ENCODE peak calls at places on chromosome 1, in seven cellular contexts. H is uterus; X is CD8-positive, alpha-beta memory T cell; E is HepG2; Q is heart right ventricle; R is colonic mucosa; V is A549. J is an unnamed sample.
A peak's percentile ranks its signal among the peaks of the same experiment; 100 is the strongest.

GRCh38 chr1:159746676-159747075 is 32.3 kb upstream of the CRP start:
- DNase-seq in X (no peak), Q (no peak), R (no peak), V (no peak), H (no peak), E (no peak), J (no peak)

GRCh38 chr1:156001682-156002171 is 19.0 kb downstream of the SSR2 start:
- DNase-seq in E (no peak), V (no peak), H (no peak), X (no peak), Q (no peak), R (peak; percentile 62), J (no peak)

GRCh38 chr1:246497331-246497915 is 9.7 kb downstream of the SMYD3 start:
- DNase-seq in Q (no peak), X (no peak), R (no peak), V (peak; percentile 58), E (peak; percentile 72), H (no peak), J (no peak)

GRCh38 chr1:30923597-30923996 is 15.0 kb upstream of the SDC3 start:
- DNase-seq in R (no peak), H (no peak), Q (no peak), X (no peak), V (no peak), E (no peak), J (no peak)

GRCh38 chr1:145758575-145758974 is 39.3 kb downstream of the CD160 start:
- DNase-seq in X (no peak), H (no peak), Q (no peak), E (no peak), V (no peak), R (no peak), J (no peak)

GRCh38 chr1:241639653-241640148 is 468 bp downstream of the CHML start:
- DNase-seq in V (peak; percentile 65), R (peak; percentile 45), X (peak; percentile 12), Q (peak; percentile 36), E (peak; percentile 38), H (no peak), J (peak; percentile 62)

GRCh38 chr1:145824499-145824842 is 471 bp downstream of the POLR3C start:
- DNase-seq in E (no peak), H (no peak), V (peak; percentile 18), Q (no peak), R (no peak), X (no peak), J (no peak)

GRCh38 chr1:183841950-183842816 is 37.3 kb downstream of the RGL1 start:
- DNase-seq in R (no peak), Q (no peak), E (peak; percentile 88), V (no peak), H (no peak), X (no peak), J (no peak)

GRCh38 chr1:167996266-167996665 is 59.4 kb upstream of the MPC2 start:
- DNase-seq in H (no peak), X (no peak), V (no peak), Q (no peak), E (no peak), R (no peak), J (no peak)

GRCh38 chr1:168708698-168709406 is 20.2 kb downstream of the DPT start:
- DNase-seq in V (no peak), Q (no peak), X (no peak), R (no peak), E (no peak), H (no peak), J (peak; percentile 45)

GRCh38 chr1:209238356-209238755 is 345.2 kb upstream of the CAMK1G start:
- DNase-seq in E (no peak), V (no peak), H (no peak), Q (no peak), X (no peak), R (no peak), J (no peak)

GRCh38 chr1:52668711-52669110 is 29.4 kb downstream of the COA7 start:
- DNase-seq in Q (no peak), R (no peak), V (no peak), H (no peak), E (no peak), X (no peak), J (no peak)

GRCh38 chr1:51294566-51295184 is 35.7 kb downstream of the TTC39A start:
- DNase-seq in V (no peak), H (no peak), E (no peak), R (no peak), X (no peak), Q (no peak), J (peak; percentile 45)

GRCh38 chr1:209103135-209103534 is 480.4 kb upstream of the CAMK1G start:
- DNase-seq in X (no peak), Q (no peak), R (no peak), V (no peak), E (no peak), H (no peak), J (no peak)

GRCh38 chr1:30061292-30062204 is 661.8 kb downstream of the MATN1 start:
- DNase-seq in Q (no peak), R (no peak), E (no peak), V (no peak), X (no peak), H (no peak), J (peak; percentile 11)

GRCh38 chr1:179831852-179832699 is 45.5 kb downstream of the TOR1AIP2 start:
- DNase-seq in E (no peak), V (no peak), R (no peak), Q (no peak), H (no peak), X (no peak), J (no peak)

GRCh38 chr1:233386336-233386735 is 58.8 kb downstream of the MAP3K21 start:
- DNase-seq in V (no peak), X (no peak), R (no peak), Q (no peak), H (no peak), E (no peak), J (no peak)

GRCh38 chr1:155598842-155599331 is 11.1 kb upstream of the MSTO1 start:
- DNase-seq in X (no peak), H (no peak), V (no peak), E (no peak), Q (no peak), R (no peak), J (no peak)

GRCh38 chr1:204338359-204338758 is 21.4 kb downstream of the PLEKHA6 start:
- DNase-seq in E (no peak), R (peak; percentile 63), Q (no peak), V (no peak), X (no peak), H (no peak), J (no peak)

GRCh38 chr1:108877324-108877812 is 583 bp downstream of the GPSM2 start:
- DNase-seq in H (no peak), V (no peak), Q (no peak), X (no peak), E (no peak), R (peak; percentile 45), J (no peak)

GRCh38 chr1:157105988-157106812 is 6.6 kb upstream of the ETV3L start:
- DNase-seq in H (no peak), X (no peak), V (peak; percentile 67), E (no peak), R (no peak), Q (no peak), J (peak; percentile 83)

GRCh38 chr1:84135341-84135740 is 8.7 kb upstream of the PRKACB start:
- DNase-seq in H (no peak), E (no peak), R (no peak), Q (no peak), V (no peak), X (no peak), J (no peak)

GRCh38 chr1:112674440-112674985 is at the start of gene MOV10:
- DNase-seq in E (peak; percentile 67), H (peak; percentile 68), Q (peak; percentile 76), X (peak; percentile 48), V (peak; percentile 35), R (peak; percentile 70), J (peak; percentile 84)

DNA sequence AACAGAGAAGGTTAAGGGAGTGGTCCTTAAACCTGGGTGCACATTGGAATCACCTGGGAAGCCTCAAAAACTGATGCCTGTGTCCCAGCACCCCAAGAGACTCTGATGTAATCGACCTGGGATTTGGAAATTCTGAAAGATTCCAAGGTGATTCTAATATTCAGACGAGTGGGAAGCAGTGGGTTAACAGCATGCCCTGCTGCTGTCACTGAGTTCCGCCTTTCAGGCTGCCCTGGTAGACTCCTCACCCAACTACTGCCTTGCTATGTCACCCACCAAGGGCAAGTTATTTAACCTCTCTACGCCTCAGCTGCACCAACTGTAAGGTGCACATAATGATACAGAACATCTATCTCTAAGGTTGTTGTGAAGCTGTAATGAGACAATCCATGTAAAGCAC is 59.2 kb downstream of the CD34 start:
- DNase-seq in E (no peak), X (no peak), H (no peak), Q (no peak), R (no peak), V (no peak), J (no peak)
- H3K4me1 ChIP-seq in E (peaks cover 23% of the 10 kb centered on the region), X (peaks cover 89% of the 10 kb centered on the region), H (peaks cover 5% of the 10 kb centered on the region), Q (peaks cover 90% of the 10 kb centered on the region), R (peaks cover 8% of the 10 kb centered on the region), V (peaks cover 17% of the 10 kb centered on the region), J (peaks cover 7% of the 10 kb centered on the region)

GRCh38 chr1:171484760-171485374 is 463 bp upstream of the PRRC2C start:
- DNase-seq in R (no peak), Q (no peak), V (no peak), H (no peak), X (no peak), E (no peak), J (no peak)

GRCh38 chr1:171486048-171486519 is 754 bp downstream of the PRRC2C start:
- DNase-seq in Q (no peak), R (peak; percentile 45), X (peak; percentile 76), V (peak; percentile 7), H (peak; percentile 19), E (peak; percentile 50), J (no peak)

GRCh38 chr1:171488190-171488929 is 3.0 kb downstream of the PRRC2C start:
- DNase-seq in Q (no peak), E (no peak), V (no peak), X (no peak), R (no peak), H (no peak), J (no peak)

GRCh38 chr1:171485375-171486047 is at the start of gene PRRC2C:
- DNase-seq in X (peak; percentile 90), H (peak; percentile 97), E (peak; percentile 95), Q (peak; percentile 97), V (peak; percentile 79), R (peak; percentile 97), J (peak; percentile 99)

DNA sequence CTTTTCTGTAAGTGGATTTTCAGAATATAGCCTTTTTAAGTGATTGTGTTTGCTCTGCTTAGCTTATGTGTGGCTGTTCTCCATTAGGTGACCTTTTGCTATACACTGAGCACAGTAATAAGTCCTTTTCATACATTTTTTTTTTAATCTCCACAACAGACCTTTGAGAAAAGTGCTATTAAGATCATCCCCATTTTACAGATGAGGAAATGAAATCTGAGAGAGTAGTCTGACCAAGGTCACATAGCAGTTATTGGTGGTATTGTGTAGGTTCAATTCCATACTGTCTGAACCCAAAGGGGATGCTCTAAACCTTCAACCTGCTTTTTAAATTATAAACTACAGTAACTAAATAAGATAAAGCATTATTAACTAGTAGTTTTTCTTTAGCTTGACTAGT is 1.7 kb downstream of the PRRC2C start:
- DNase-seq in E (no peak), R (no peak), X (no peak), V (no peak), Q (no peak), H (no peak), J (no peak)
- H3K4me3 ChIP-seq in E (peak overlapping the region; percentile 97), R (peak overlapping the region; percentile 89), X (peak overlapping the region; percentile 98), V (peak overlapping the region; percentile 79), Q (peak overlapping the region; percentile 78), H (peak overlapping the region; percentile 91), J (peak overlapping the region; percentile 67)

GRCh38 chr1:109929588-109930251 is 19.1 kb downstream of the CSF1 start:
- DNase-seq in Q (no peak), H (no peak), R (no peak), V (no peak), X (no peak), E (no peak), J (no peak)
- H3K4me1 ChIP-seq in Q (peaks cover 78% of the 10 kb centered on the region), H (peaks cover 18% of the 10 kb centered on the region), R (peaks cover 18% of the 10 kb centered on the region), V (peaks cover 65% of the 10 kb centered on the region), X (no peaks in the 10 kb centered on the region), E (peaks cover 78% of the 10 kb centered on the region), J (no peaks in the 10 kb centered on the region)

GRCh38 chr1:6635161-6635909 is 10.7 kb downstream of the THAP3 start:
- DNase-seq in R (no peak), E (no peak), V (no peak), Q (no peak), X (no peak), H (no peak), J (no peak)
- H3K4me3 ChIP-seq in R (no peak overlapping the region), E (no peak overlapping the region), V (no peak overlapping the region), Q (no peak overlapping the region), X (no peak overlapping the region), H (no peak overlapping the region), J (no peak overlapping the region)